ENCODE peak calls at places on chromosomes 1 and 21, in eight cellular contexts. O is breast epithelium; L is BE2C; G is tibial artery; I is keratinocyte; M is CD8-positive, alpha-beta T cell; K is K562; D is aorta. F is an unnamed sample.
A peak's percentile ranks its signal among the peaks of the same experiment; 100 is the strongest.

GRCh38 chr21:31457675-31458074 is 113.6 kb upstream of the TIAM1 start:
- DNase-seq in O (no peak), L (no peak), G (no peak), I (no peak), M (no peak), K (peak; percentile 6), D (no peak), F (no peak)

GRCh38 chr1:32939655-32940371 is 24.8 kb downstream of the RNF19B start:
- DNase-seq in O (no peak), L (no peak), G (no peak), I (no peak), M (no peak), K (peak; percentile 83), D (no peak), F (peak; percentile 72)

GRCh38 chr1:48107516-48107915 is 110.3 kb upstream of the TRABD2B start:
- DNase-seq in O (no peak), L (no peak), G (no peak), I (no peak), M (no peak), K (no peak), D (no peak), F (no peak)

GRCh38 chr1:212293579-212293978 is 8.4 kb downstream of the PPP2R5A start:
- DNase-seq in O (no peak), L (no peak), G (no peak), I (no peak), M (no peak), K (peak; percentile 53), D (no peak), F (no peak)

GRCh38 chr1:174990382-174990999 is 9.3 kb upstream of the CACYBP start:
- DNase-seq in O (no peak), L (no peak), G (no peak), I (no peak), M (no peak), K (no peak), D (no peak), F (no peak)

GRCh38 chr1:12552951-12553921 is 64.8 kb downstream of the DHRS3 start:
- DNase-seq in O (no peak), L (no peak), G (peak; percentile 79), I (no peak), M (no peak), K (no peak), D (peak; percentile 79), F (peak; percentile 76)

GRCh38 chr1:10897981-10898728 is 101.7 kb upstream of the CASZ1 start:
- DNase-seq in O (no peak), L (peak; percentile 65), G (no peak), I (no peak), M (no peak), K (no peak), D (no peak), F (peak; percentile 39)

GRCh38 chr1:201850053-201850397 is 21.1 kb downstream of the IPO9 start:
- DNase-seq in O (no peak), L (no peak), G (no peak), I (peak; percentile 42), M (no peak), K (no peak), D (no peak), F (peak; percentile 72)

GRCh38 chr21:38300180-38300579 is 43.4 kb downstream of the KCNJ15 start:
- DNase-seq in O (no peak), L (no peak), G (no peak), I (no peak), M (no peak), K (no peak), D (no peak), F (no peak)

GRCh38 chr1:118947003-118947765 is 41.0 kb downstream of the TBX15 start:
- DNase-seq in O (no peak), L (no peak), G (no peak), I (no peak), M (no peak), K (no peak), D (no peak), F (no peak)

GRCh38 chr1:55827350-55827749 is 612.2 kb upstream of the USP24 start:
- DNase-seq in O (no peak), L (no peak), G (no peak), I (no peak), M (no peak), K (no peak), D (no peak), F (no peak)

GRCh38 chr21:17585875-17586450 is 26.7 kb downstream of the BTG3 start:
- DNase-seq in O (no peak), L (peak; percentile 27), G (no peak), I (no peak), M (no peak), K (peak; percentile 58), D (no peak), F (no peak)

GRCh38 chr1:222912730-222913129 is 97.9 kb downstream of the DISP1 start:
- DNase-seq in O (no peak), L (no peak), G (no peak), I (no peak), M (no peak), K (no peak), D (no peak), F (no peak)

GRCh38 chr1:220906561-220907334 is 27.5 kb downstream of the HLX start:
- DNase-seq in O (no peak), L (peak; percentile 32), G (no peak), I (no peak), M (no peak), K (no peak), D (no peak), F (no peak)

GRCh38 chr1:93663191-93663614 is 18.4 kb downstream of the BCAR3 start:
- DNase-seq in O (no peak), L (no peak), G (no peak), I (no peak), M (no peak), K (no peak), D (no peak), F (no peak)

GRCh38 chr1:12407050-12407961 is 177.5 kb downstream of the VPS13D start:
- DNase-seq in O (no peak), L (no peak), G (no peak), I (no peak), M (no peak), K (peak; percentile 81), D (no peak), F (no peak)

GRCh38 chr1:53552146-53552940 is 93.1 kb downstream of the DMRTB1 start:
- DNase-seq in O (peak; percentile 45), L (peak; percentile 4), G (peak; percentile 47), I (no peak), M (no peak), K (no peak), D (peak; percentile 44), F (no peak)

GRCh38 chr1:159179906-159180305 is 8.5 kb downstream of the CADM3 start:
- DNase-seq in O (no peak), L (no peak), G (no peak), I (no peak), M (no peak), K (no peak), D (no peak), F (no peak)

GRCh38 chr1:239913141-239913585 is 178.5 kb upstream of the FMN2 start:
- DNase-seq in O (no peak), L (no peak), G (no peak), I (no peak), M (no peak), K (no peak), D (no peak), F (no peak)

GRCh38 chr1:156641761-156642264 is at the start of gene BCAN:
- DNase-seq in O (no peak), L (peak; percentile 71), G (no peak), I (no peak), M (no peak), K (no peak), D (peak; percentile 80), F (no peak)

GRCh38 chr1:1204425-1204920 is 1.9 kb downstream of the TNFRSF18 start:
- DNase-seq in O (no peak), L (no peak), G (no peak), I (no peak), M (peak; percentile 11), K (no peak), D (peak; percentile 30), F (no peak)
- H3K27me3 ChIP-seq in O (no peaks in the 10 kb centered on the region), L (peaks cover 40% of the 10 kb centered on the region), G (no peaks in the 10 kb centered on the region), I (peaks cover 44% of the 10 kb centered on the region), M (no peaks in the 10 kb centered on the region), K (no peaks in the 10 kb centered on the region), D (no peaks in the 10 kb centered on the region), F (no peaks in the 10 kb centered on the region)

DNA sequence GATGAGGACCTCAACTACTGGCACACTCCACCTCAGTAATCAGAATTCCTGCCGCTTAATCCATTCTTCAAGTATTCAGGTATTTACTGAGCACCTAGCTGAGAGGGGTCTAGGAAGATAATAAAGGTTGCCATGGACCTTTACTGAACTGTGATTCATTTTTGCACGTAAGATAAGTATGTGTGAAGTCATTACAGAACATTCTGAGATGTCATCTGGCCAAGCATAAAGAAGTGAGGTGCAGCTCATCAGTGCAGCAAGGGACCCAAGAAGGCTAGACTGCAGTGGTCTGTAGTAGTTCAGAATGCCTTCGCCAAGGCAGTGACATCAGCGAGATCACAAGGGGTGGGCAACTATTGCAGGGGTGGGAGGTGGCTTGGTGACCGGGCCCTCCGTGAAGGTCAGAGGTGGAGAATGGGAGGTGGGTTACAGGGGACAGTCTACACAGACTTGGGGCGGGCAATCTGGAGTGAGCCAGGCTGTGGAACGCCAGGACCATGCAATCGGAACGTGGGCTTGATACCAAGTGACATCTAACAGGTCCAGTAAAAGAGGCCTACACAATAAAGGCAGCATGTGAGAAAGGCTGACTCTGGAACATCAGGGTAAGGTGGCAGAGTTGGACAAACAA is 107.4 kb downstream of the SLC45A1 start:
- DNase-seq in O (no peak), L (no peak), G (no peak), I (no peak), M (no peak), K (no peak), D (no peak), F (no peak)
- H3K4me1 ChIP-seq in O (peaks cover 8% of the 10 kb centered on the region), L (peaks cover 4% of the 10 kb centered on the region), G (peaks cover 15% of the 10 kb centered on the region), I (peaks cover 26% of the 10 kb centered on the region), M (peaks cover 73% of the 10 kb centered on the region), K (peaks cover 24% of the 10 kb centered on the region), D (peaks cover 5% of the 10 kb centered on the region), F (peaks cover 8% of the 10 kb centered on the region)

DNA sequence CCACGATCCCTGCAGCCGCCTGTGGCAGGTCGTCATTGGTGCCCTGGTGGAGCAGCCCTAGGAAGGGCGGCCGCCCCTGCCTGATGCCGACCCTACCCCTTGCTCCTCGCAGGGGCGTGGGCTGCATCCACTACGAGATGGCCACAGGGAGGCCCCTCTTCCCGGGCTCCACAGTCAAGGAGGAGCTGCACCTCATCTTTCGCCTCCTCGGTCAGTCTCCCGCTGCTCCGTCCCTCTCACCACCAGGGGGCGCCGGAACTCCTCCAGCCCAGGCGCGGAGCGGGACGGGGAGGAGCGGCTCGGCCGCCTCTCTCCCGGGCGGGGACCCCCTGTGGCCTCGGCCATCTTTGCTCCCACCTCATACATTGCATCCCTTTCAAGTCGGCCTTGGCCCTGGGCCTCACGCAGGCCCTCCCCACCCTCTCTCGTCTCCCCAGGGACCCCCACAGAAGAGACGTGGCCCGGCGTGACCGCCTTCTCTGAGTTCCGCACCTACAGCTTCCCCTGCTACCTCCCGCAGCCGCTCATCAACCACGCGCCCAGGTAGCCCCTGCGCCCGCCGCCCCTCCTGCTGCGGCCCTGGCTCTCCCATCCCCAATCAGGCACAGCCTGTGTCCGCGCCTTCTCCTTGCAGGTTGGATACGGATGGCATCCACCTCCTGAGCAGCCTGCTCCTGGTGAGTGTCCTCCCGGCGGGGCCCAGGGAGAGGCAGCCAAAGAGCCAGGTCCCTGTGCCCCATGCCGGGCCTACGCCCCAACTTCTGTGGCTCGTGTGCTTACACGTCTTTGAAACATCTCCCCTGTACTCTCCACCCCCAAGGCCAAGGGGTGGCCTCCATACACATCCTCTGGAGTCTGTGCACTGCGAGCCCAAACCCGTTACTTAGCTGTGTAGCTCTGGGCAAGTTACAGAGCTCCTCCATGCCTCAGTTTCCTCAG is 24.7 kb downstream of the CDK18 start:
- DNase-seq in O (peak; percentile 88), L (peak; percentile 92), G (peak; percentile 82), I (no peak), M (peak; percentile 79), K (peak; percentile 87), D (peak; percentile 96), F (peak; percentile 83)
- H3K4me3 ChIP-seq in O (peak overlapping the region; percentile 51), L (peak overlapping the region; percentile 67), G (peak overlapping the region; percentile 8), I (no peak overlapping the region), M (peak overlapping the region; percentile 26), K (peak overlapping the region; percentile 32), D (no peak overlapping the region), F (no peak overlapping the region)

GRCh38 chr1:87104140-87104539 is 189.7 kb downstream of the HS2ST1 start:
- DNase-seq in O (no peak), L (no peak), G (no peak), I (no peak), M (no peak), K (no peak), D (no peak), F (no peak)
- H3K27me3 ChIP-seq in O (no peaks in the 10 kb centered on the region), L (no peaks in the 10 kb centered on the region), G (no peaks in the 10 kb centered on the region), I (no peaks in the 10 kb centered on the region), M (no peaks in the 10 kb centered on the region), K (no peaks in the 10 kb centered on the region), D (no peaks in the 10 kb centered on the region), F (no peaks in the 10 kb centered on the region)

F was measured in right cardiac atrium.